ENCODE peak calls at places on chromosomes 12 and 14, in seven cellular contexts. F is uterus; G is AG20443; R is hypothalamus; I is activated effector memory CD4-positive, alpha-beta T cell treated with anti-CD3 and anti-CD28 coated beads, Interleukin-2, amount 50 U/mL, for 16 hours; C is RWPE1; T is NCI-H510A treated with DMSO at 0.1 percent for 48 hours. O is an unnamed sample.

GRCh38 chr12:20369164-20370000 is 1.0 kb downstream of the PDE3A start:
- DNase-seq in C (no peak), G (peak; percentile 53), I (no peak), F (peak; percentile 71), T (peak; percentile 76), R (peak; percentile 48), O (peak; percentile 11)

GRCh38 chr12:115313929-115314328 is 630.0 kb upstream of the TBX3 start:
- DNase-seq in R (no peak), T (no peak), I (no peak), G (peak; percentile 45), F (no peak), C (peak; percentile 36), O (peak; percentile 44)

GRCh38 chr14:96002511-96002884 is 36.7 kb upstream of the C14orf132 start:
- DNase-seq in T (no peak), I (no peak), C (no peak), R (no peak), G (no peak), F (no peak), O (no peak)

GRCh38 chr14:104792101-104792884 is 3.3 kb downstream of the AKT1 start:
- DNase-seq in G (no peak), I (no peak), R (no peak), C (no peak), T (no peak), F (no peak), O (no peak)

GRCh38 chr14:69204753-69205152 is 13.5 kb downstream of the EXD2 start:
- DNase-seq in G (no peak), I (no peak), R (no peak), T (no peak), C (peak; percentile 30), F (no peak), O (no peak)

GRCh38 chr12:77493769-77494168 is 336.9 kb upstream of the NAV3 start:
- DNase-seq in F (no peak), R (no peak), I (no peak), C (no peak), G (no peak), T (no peak), O (no peak)

GRCh38 chr12:121858662-121859572 is at the start of gene HPD:
- DNase-seq in R (no peak), C (peak; percentile 77), I (no peak), F (peak; percentile 88), T (no peak), G (peak; percentile 88), O (peak; percentile 88)

GRCh38 chr12:19967486-19967885 is 400.9 kb upstream of the PDE3A start:
- DNase-seq in I (no peak), F (peak; percentile 21), C (peak; percentile 13), T (peak; percentile 82), R (no peak), G (peak; percentile 82), O (peak; percentile 89)

GRCh38 chr14:72549848-72550247 is 344.1 kb downstream of the DPF3 start:
- DNase-seq in R (no peak), G (peak; percentile 65), C (no peak), T (no peak), F (no peak), I (no peak), O (peak; percentile 37)

GRCh38 chr12:111387747-111388365 is 17.9 kb upstream of the SH2B3 start:
- DNase-seq in I (no peak), C (no peak), F (no peak), T (no peak), G (no peak), R (no peak), O (no peak)

GRCh38 chr12:46524778-46525177 is 152.2 kb upstream of the SLC38A2 start:
- DNase-seq in G (peak; percentile 78), F (peak; percentile 98), I (no peak), T (no peak), C (no peak), R (no peak), O (peak; percentile 74)

GRCh38 chr14:24903337-24903736 is 146.6 kb downstream of the STXBP6 start:
- DNase-seq in G (no peak), F (no peak), I (no peak), C (no peak), T (no peak), R (no peak), O (peak; percentile 44)

GRCh38 chr12:103623716-103624115 is 36.6 kb downstream of the STAB2 start:
- DNase-seq in F (no peak), G (no peak), T (no peak), R (no peak), I (no peak), C (no peak), O (no peak)

GRCh38 chr12:13368971-13369370 is 172.4 kb downstream of the EMP1 start:
- DNase-seq in I (no peak), T (no peak), R (no peak), F (no peak), G (no peak), C (no peak), O (no peak)

O was measured in AG08395.